ENCODE peak calls at places on chromosomes 5 and 9, in six cellular contexts. One of them, this sample, is unnamed.

GRCh38 chr5:168822745-168823281 is 243.6 kb upstream of the PANK3 start:
- DNase-seq in K562: no peak
- DNase-seq in H1: no peak
- DNase-seq in GM12878: peak; percentile 4
- DNase-seq in SK-N-SH: no peak
- DNase-seq in HepG2: no peak
- DNase-seq in this sample: no peak

GRCh38 chr5:142399899-142400298 is 75.1 kb upstream of the SPRY4 start:
- DNase-seq in HepG2: no peak
- DNase-seq in K562: no peak
- DNase-seq in H1: no peak
- DNase-seq in SK-N-SH: no peak
- DNase-seq in GM12878: no peak
- DNase-seq in this sample: no peak

GRCh38 chr9:110886832-110887231 is 151.4 kb downstream of the LPAR1 start:
- DNase-seq in HepG2: no peak
- DNase-seq in SK-N-SH: no peak
- DNase-seq in K562: no peak
- DNase-seq in GM12878: no peak
- DNase-seq in H1: no peak
- DNase-seq in this sample: no peak

GRCh38 chr5:102792705-102793104 is 37.6 kb downstream of the PAM start:
- DNase-seq in H1: no peak
- DNase-seq in HepG2: peak; percentile 12
- DNase-seq in K562: peak; percentile 2
- DNase-seq in SK-N-SH: no peak
- DNase-seq in GM12878: no peak
- DNase-seq in this sample: no peak

GRCh38 chr5:151224372-151224771 is 480 bp upstream of the CCDC69 start:
- DNase-seq in HepG2: no peak
- DNase-seq in K562: no peak
- DNase-seq in GM12878: no peak
- DNase-seq in H1: no peak
- DNase-seq in SK-N-SH: no peak
- DNase-seq in this sample: no peak

GRCh38 chr5:14598225-14598624 is 16.6 kb downstream of the OTULINL start:
- DNase-seq in K562: no peak
- DNase-seq in HepG2: no peak
- DNase-seq in SK-N-SH: no peak
- DNase-seq in GM12878: no peak
- DNase-seq in H1: no peak
- DNase-seq in this sample: no peak

GRCh38 chr5:171207256-171207866 is 101.7 kb upstream of the TLX3 start:
- DNase-seq in GM12878: no peak
- DNase-seq in H1: peak; percentile 13
- DNase-seq in SK-N-SH: peak; percentile 15
- DNase-seq in K562: peak; percentile 48
- DNase-seq in HepG2: peak; percentile 27
- DNase-seq in this sample: peak; percentile 43

GRCh38 chr5:100683881-100684280 is 148.7 kb downstream of the FAM174A start:
- DNase-seq in HepG2: no peak
- DNase-seq in GM12878: no peak
- DNase-seq in K562: no peak
- DNase-seq in H1: no peak
- DNase-seq in SK-N-SH: no peak
- DNase-seq in this sample: no peak

GRCh38 chr5:73513996-73514395 is 15.8 kb downstream of the BTF3 start:
- DNase-seq in K562: no peak
- DNase-seq in HepG2: no peak
- DNase-seq in GM12878: no peak
- DNase-seq in SK-N-SH: no peak
- DNase-seq in H1: no peak
- DNase-seq in this sample: no peak

GRCh38 chr5:28576022-28576421 is 1537.6 kb upstream of the CDH9 start:
- DNase-seq in SK-N-SH: no peak
- DNase-seq in H1: no peak
- DNase-seq in K562: no peak
- DNase-seq in HepG2: peak; percentile 5
- DNase-seq in GM12878: no peak
- DNase-seq in this sample: no peak

GRCh38 chr5:147530801-147531389 is 21.0 kb upstream of the DPYSL3 start:
- DNase-seq in SK-N-SH: no peak
- DNase-seq in H1: no peak
- DNase-seq in HepG2: no peak
- DNase-seq in GM12878: no peak
- DNase-seq in K562: no peak
- DNase-seq in this sample: no peak

GRCh38 chr9:26310294-26310693 is 582.3 kb downstream of the CAAP1 start:
- DNase-seq in SK-N-SH: no peak
- DNase-seq in K562: no peak
- DNase-seq in H1: no peak
- DNase-seq in HepG2: no peak
- DNase-seq in GM12878: no peak
- DNase-seq in this sample: no peak

GRCh38 chr9:95224371-95225015 is 93.0 kb downstream of the FANCC start:
- DNase-seq in SK-N-SH: no peak
- DNase-seq in HepG2: no peak
- DNase-seq in GM12878: no peak
- DNase-seq in K562: no peak
- DNase-seq in H1: no peak
- DNase-seq in this sample: no peak

GRCh38 chr9:79637180-79637925 is 65.6 kb downstream of the TLE4 start:
- DNase-seq in K562: no peak
- DNase-seq in HepG2: no peak
- DNase-seq in GM12878: no peak
- DNase-seq in H1: no peak
- DNase-seq in SK-N-SH: no peak
- DNase-seq in this sample: no peak

GRCh38 chr9:103997861-103998370 is 96.2 kb upstream of the SMC2 start:
- DNase-seq in HepG2: no peak
- DNase-seq in GM12878: no peak
- DNase-seq in H1: no peak
- DNase-seq in K562: no peak
- DNase-seq in SK-N-SH: no peak
- DNase-seq in this sample: no peak

GRCh38 chr5:33975846-33976245 is 8.6 kb downstream of the SLC45A2 start:
- DNase-seq in SK-N-SH: no peak
- DNase-seq in H1: no peak
- DNase-seq in HepG2: no peak
- DNase-seq in K562: no peak
- DNase-seq in GM12878: no peak
- DNase-seq in this sample: no peak

GRCh38 chr5:176355400-176356178 is 6.0 kb downstream of the KIAA1191 start:
- DNase-seq in HepG2: no peak
- DNase-seq in SK-N-SH: no peak
- DNase-seq in H1: no peak
- DNase-seq in K562: no peak
- DNase-seq in GM12878: no peak
- DNase-seq in this sample: no peak

GRCh38 chr9:93684161-93684765 is 107.9 kb downstream of the PHF2 start:
- DNase-seq in GM12878: no peak
- DNase-seq in HepG2: no peak
- DNase-seq in H1: no peak
- DNase-seq in K562: no peak
- DNase-seq in SK-N-SH: no peak
- DNase-seq in this sample: no peak

GRCh38 chr5:75260708-75261107 is 24.0 kb upstream of the ANKRD31 start:
- DNase-seq in HepG2: peak; percentile 75
- DNase-seq in SK-N-SH: no peak
- DNase-seq in K562: no peak
- DNase-seq in GM12878: no peak
- DNase-seq in H1: no peak
- DNase-seq in this sample: no peak

GRCh38 chr5:66864240-66864884 is 268.2 kb downstream of the MAST4 start:
- DNase-seq in H1: no peak
- DNase-seq in GM12878: no peak
- DNase-seq in HepG2: peak; percentile 15
- DNase-seq in SK-N-SH: no peak
- DNase-seq in K562: peak; percentile 10
- DNase-seq in this sample: no peak

GRCh38 chr9:134283111-134283515 is 43.1 kb upstream of the RXRA start:
- DNase-seq in GM12878: no peak
- DNase-seq in SK-N-SH: no peak
- DNase-seq in H1: no peak
- DNase-seq in K562: no peak
- DNase-seq in HepG2: no peak
- DNase-seq in this sample: no peak

DNA sequence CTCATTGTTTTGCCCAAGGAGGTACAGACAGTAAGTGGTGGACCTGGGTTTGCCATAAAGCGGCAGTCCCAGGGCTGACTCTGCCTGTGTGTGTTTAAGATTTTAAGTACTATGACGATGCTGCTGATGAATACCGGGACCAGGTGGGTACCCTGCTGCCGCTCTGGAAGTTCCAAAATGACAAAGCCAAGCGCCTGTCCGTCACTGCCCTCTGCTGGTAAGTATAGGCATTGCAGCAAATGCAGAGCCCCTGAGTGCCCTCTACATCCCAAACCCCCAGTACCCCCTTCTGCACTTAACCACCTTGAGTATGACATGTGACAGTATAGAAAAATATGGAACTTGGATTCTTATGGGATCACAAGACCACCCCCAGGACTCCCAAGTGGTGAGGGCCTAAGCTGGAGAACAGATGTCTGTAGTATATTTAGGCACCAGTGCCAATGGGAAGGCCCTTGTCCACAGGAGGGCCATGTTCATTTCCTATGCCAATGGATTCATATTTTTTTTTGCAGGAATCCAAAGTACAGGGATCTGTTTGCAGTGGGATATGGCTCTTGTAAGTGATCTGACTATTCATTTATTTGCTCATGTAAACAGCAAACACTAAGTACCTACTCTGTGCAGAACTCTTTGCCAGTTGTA is 22.0 kb downstream of the ENHO start:
- DNase-seq in HepG2: peak; percentile 18
- DNase-seq in K562: peak; percentile 60
- DNase-seq in SK-N-SH: peak; percentile 79
- DNase-seq in GM12878: no peak
- DNase-seq in H1: no peak
- DNase-seq in this sample: peak; percentile 29
- TF ChIP-seq YY1 in HepG2: no peak
- TF ChIP-seq YY1 in K562: no peak
- TF ChIP-seq YY1 in SK-N-SH: no peak
- TF ChIP-seq YY1 in GM12878: peak; percentile 66
- TF ChIP-seq YY1 in H1: peak; percentile 21
- TF ChIP-seq YY1 in this sample: no peak

DNA sequence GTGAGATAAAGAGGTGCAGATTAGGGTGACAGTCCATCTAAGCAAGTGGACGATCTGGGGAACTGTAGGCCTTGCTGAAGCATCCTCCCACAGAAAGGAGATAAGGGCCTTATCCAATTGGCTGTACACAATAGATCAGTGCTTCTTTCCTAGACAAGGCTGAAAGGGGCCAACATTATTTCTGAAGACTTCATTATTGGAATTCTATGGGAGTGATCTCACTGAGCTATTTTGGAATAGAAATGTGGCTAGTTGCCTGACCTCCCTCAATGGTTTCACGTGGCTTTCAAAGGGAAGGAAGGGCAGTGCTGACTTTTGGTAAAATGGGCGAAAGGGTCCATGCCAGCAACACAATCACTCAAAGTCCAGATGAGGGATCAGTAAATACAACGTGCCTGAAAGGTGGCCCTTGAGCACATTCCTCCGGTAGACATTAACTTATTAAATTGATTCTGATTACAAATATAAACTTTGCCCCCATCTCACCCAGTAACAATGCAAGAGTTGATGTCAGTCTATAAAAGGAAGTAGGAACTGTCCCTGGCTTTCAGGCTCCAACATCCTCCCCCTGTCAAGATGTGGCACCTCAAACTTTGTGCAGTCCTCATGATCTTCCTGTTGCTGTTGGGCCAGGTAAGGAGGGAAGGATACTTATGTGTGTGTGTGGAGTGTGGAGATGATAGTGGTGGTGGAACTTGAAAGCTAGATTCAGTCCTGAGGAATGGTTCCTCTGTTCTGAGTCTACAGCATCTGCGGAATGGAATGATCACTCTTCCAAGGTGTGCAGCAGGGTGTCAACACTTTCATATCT is at the start of gene LEAP2:
- DNase-seq in GM12878: no peak
- DNase-seq in SK-N-SH: no peak
- DNase-seq in HepG2: peak; percentile 95
- DNase-seq in K562: peak; percentile 63
- DNase-seq in H1: no peak
- DNase-seq in this sample: no peak
- H3K27ac ChIP-seq in GM12878: no peak within 1 kb of the TSS
- H3K27ac ChIP-seq in SK-N-SH: no peak within 1 kb of the TSS
- H3K27ac ChIP-seq in HepG2: peak within 1 kb of the TSS; percentile 95
- H3K27ac ChIP-seq in K562: no peak within 1 kb of the TSS
- H3K27ac ChIP-seq in H1: no peak within 1 kb of the TSS
- H3K27ac ChIP-seq in this sample: no peak within 1 kb of the TSS

DNA sequence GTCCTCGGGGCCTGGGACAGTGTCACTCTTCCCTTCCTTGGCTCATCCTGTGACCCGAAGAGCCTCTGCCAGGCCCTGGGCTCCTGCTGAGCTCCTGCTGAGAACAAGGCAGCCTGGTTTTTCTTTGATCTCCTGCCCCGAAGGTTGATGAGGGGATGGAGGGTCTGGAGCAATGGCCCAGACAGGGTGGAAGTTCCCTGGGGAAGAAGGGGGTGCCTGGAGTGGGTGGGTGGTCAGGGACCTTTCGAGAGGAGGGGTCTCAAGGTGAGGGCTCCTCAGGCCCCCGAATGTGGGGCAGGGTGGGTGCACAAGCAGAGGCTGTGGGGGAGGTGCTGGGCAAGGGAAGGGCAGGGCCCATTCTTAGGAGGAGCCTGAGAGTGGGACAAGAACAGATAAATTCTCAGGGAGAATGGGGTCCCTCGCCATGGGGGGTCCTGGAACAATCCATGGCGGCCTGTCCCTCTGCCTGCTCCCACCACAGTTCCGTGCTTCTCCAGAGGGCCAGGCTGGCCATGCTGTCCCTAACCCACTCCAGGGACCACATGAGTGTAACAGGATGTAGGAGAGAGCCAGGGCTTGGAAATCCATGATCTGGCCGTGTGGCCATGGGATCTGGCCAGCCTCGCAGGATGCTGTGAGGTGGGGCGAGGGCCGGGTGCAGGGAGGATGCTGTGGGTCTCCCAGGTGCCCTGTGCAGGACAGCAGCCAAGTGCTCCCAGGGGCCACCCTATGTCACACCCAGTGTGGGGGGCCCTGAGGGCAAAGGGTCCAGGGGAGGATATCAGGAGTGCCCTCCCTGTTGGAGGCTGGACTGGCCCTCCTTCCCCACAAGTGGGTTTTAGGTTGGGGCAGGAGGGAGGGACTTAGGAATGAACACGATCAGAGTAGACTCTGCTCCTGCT is 128.5 kb upstream of the LPCAT1 start:
- DNase-seq in GM12878: no peak
- DNase-seq in K562: no peak
- DNase-seq in SK-N-SH: no peak
- DNase-seq in HepG2: no peak
- DNase-seq in H1: no peak
- DNase-seq in this sample: no peak
- TF ChIP-seq YY1 in GM12878: no peak
- TF ChIP-seq YY1 in K562: no peak
- TF ChIP-seq YY1 in SK-N-SH: no peak
- TF ChIP-seq YY1 in HepG2: no peak
- TF ChIP-seq YY1 in H1: no peak
- TF ChIP-seq YY1 in this sample: no peak

GRCh38 chr9:114385412-114386181 is 2.2 kb downstream of the AKNA start:
- DNase-seq in K562: no peak
- DNase-seq in GM12878: peak; percentile 97
- DNase-seq in H1: no peak
- DNase-seq in SK-N-SH: no peak
- DNase-seq in HepG2: peak; percentile 54
- DNase-seq in this sample: peak; percentile 35
- H3K27ac ChIP-seq in K562: no peak overlapping the region
- H3K27ac ChIP-seq in GM12878: peak overlapping the region; percentile 100
- H3K27ac ChIP-seq in H1: no peak overlapping the region
- H3K27ac ChIP-seq in SK-N-SH: no peak overlapping the region
- H3K27ac ChIP-seq in HepG2: peak overlapping the region; percentile 48
- H3K27ac ChIP-seq in this sample: no peak overlapping the region

This sample was measured in HCT116.